ENCODE peak calls at places on chromosomes 11 and 22, in ten cellular contexts. V is Panc1; J is fibroblast of lung; F is CD4-positive, alpha-beta memory T cell; C is naive thymus-derived CD4-positive, alpha-beta T cell; Q is DND-41; T is CD8-positive, alpha-beta T cell; L is H9; Y is cardiac muscle cell; E is left ventricle myocardium inferior. B is an unnamed sample. For H3K27me3, the result is how much of the 10 kb centered on the place peaks cover.

GRCh38 chr22:30332551-30332950 is 5.8 kb upstream of the TBC1D10A start:
- DNase-seq in E (no peak), V (no peak), Y (no peak), F (no peak), C (no peak), J (no peak), Q (no peak), T (no peak), L (no peak), B (no peak)

GRCh38 chr11:57359896-57360690 is 20.9 kb downstream of the PRG3 start:
- DNase-seq in Q (no peak), F (no peak), T (no peak), Y (no peak), J (no peak), L (no peak), E (no peak), C (no peak), V (no peak), B (peak)

GRCh38 chr22:26556904-26557303 is 33.0 kb downstream of the TPST2 start:
- DNase-seq in Q (no peak), E (no peak), L (no peak), Y (no peak), F (no peak), J (no peak), T (no peak), V (no peak), C (no peak), B (no peak)

GRCh38 chr11:77249427-77249826 is 52.1 kb downstream of the GDPD4 start:
- DNase-seq in C (no peak), E (no peak), V (no peak), L (no peak), Q (no peak), Y (no peak), J (peak), T (no peak), F (no peak), B (peak)

GRCh38 chr11:128957204-128957482 is 14.5 kb upstream of the TP53AIP1 start:
- DNase-seq in L (no peak), Q (no peak), F (no peak), J (no peak), C (no peak), Y (no peak), E (no peak), T (no peak), V (no peak), B (no peak)

GRCh38 chr11:128359515-128359914 is 227.8 kb downstream of the ETS1 start:
- DNase-seq in V (no peak), F (no peak), T (no peak), C (no peak), Q (no peak), E (no peak), J (peak), L (no peak), Y (no peak), B (no peak)

GRCh38 chr11:103870821-103871309 is 165.6 kb upstream of the DDI1 start:
- DNase-seq in F (no peak), L (no peak), T (no peak), Q (no peak), Y (no peak), C (no peak), E (peak), J (no peak), V (no peak), B (no peak)

GRCh38 chr11:33772300-33772699 is 2.0 kb downstream of the FBXO3 start:
- DNase-seq in Y (no peak), V (no peak), E (no peak), C (no peak), Q (no peak), F (no peak), L (no peak), J (peak), T (no peak), B (no peak)

GRCh38 chr22:50304528-50305392 is 2.7 kb downstream of the PLXNB2 start:
- DNase-seq in Q (no peak), C (no peak), E (no peak), J (peak), L (no peak), F (no peak), T (no peak), V (no peak), Y (no peak), B (no peak)

GRCh38 chr22:45216133-45217003 is 24.3 kb downstream of the KIAA0930 start:
- DNase-seq in C (no peak), V (no peak), Y (peak), T (no peak), Q (no peak), F (no peak), E (no peak), L (peak), J (peak), B (peak)

GRCh38 chr11:12478743-12479142 is 101.4 kb downstream of the PARVA start:
- DNase-seq in L (no peak), J (peak), V (no peak), Q (no peak), T (no peak), E (no peak), C (no peak), F (no peak), Y (no peak), B (peak)

GRCh38 chr11:64923944-64924909 is at the start of gene PPP2R5B:
- DNase-seq in E (peak), Y (peak), V (peak), J (peak), F (peak), T (peak), C (peak), Q (peak), L (peak), B (peak)

GRCh38 chr11:60208146-60208895 is 25.4 kb upstream of the MS4A6A start:
- DNase-seq in J (no peak), Y (no peak), T (no peak), F (no peak), C (no peak), Q (no peak), L (no peak), V (no peak), E (no peak), B (no peak)

GRCh38 chr22:31039393-31039792 is 41.7 kb upstream of the SMTN start:
- DNase-seq in C (no peak), Q (no peak), L (no peak), J (peak), E (peak), F (no peak), V (no peak), Y (no peak), T (no peak), B (no peak)

GRCh38 chr11:75204685-75205667 is 35.6 kb upstream of the TPBGL start:
- DNase-seq in T (peak), C (peak), E (peak), V (peak), Q (peak), J (peak), F (peak), L (peak), Y (peak), B (peak)

GRCh38 chr11:118882489-118882888 is 1.2 kb upstream of the CXCR5 start:
- DNase-seq in J (no peak), V (no peak), C (no peak), T (no peak), Y (no peak), F (no peak), E (no peak), L (no peak), Q (no peak), B (no peak)

GRCh38 chr11:116513894-116514293 is 258.9 kb downstream of the BUD13 start:
- DNase-seq in L (peak), J (peak), Q (peak), F (no peak), Y (peak), C (no peak), T (no peak), V (no peak), E (peak), B (peak)

GRCh38 chr11:117944554-117944953 is 15.4 kb upstream of the TMPRSS13 start:
- DNase-seq in J (no peak), C (no peak), Q (no peak), Y (no peak), V (no peak), F (no peak), T (no peak), E (no peak), L (no peak), B (no peak)

GRCh38 chr11:10638285-10638684 is 55.3 kb downstream of the IRAG1 start:
- DNase-seq in J (peak), C (no peak), Q (no peak), L (no peak), V (no peak), E (no peak), Y (no peak), F (no peak), T (no peak), B (no peak)

GRCh38 chr11:110948112-110948511 is 235.9 kb upstream of the ARHGAP20 start:
- DNase-seq in L (no peak), F (no peak), J (peak), Y (no peak), C (no peak), T (no peak), V (no peak), E (no peak), Q (no peak), B (no peak)

GRCh38 chr11:128289048-128289447 is 298.3 kb downstream of the ETS1 start:
- DNase-seq in V (no peak), E (no peak), T (no peak), C (no peak), F (no peak), L (no peak), Y (no peak), Q (no peak), J (peak), B (no peak)

GRCh38 chr22:18000441-18001039 is 23.8 kb downstream of the MICAL3 start:
- DNase-seq in E (no peak), Q (peak), C (peak), Y (peak), J (no peak), F (peak), V (no peak), L (no peak), T (peak), B (peak)

GRCh38 chr11:9052316-9052715 is 39.1 kb downstream of the SCUBE2 start:
- DNase-seq in J (no peak), Y (no peak), E (no peak), L (no peak), V (no peak), Q (no peak), T (no peak), F (no peak), C (no peak), B (no peak)

GRCh38 chr22:42368379-42369249 is 63.6 kb downstream of the NFAM1 start:
- DNase-seq in C (peak), E (peak), L (peak), F (peak), Y (no peak), J (no peak), V (no peak), Q (peak), T (peak), B (peak)

GRCh38 chr11:128802358-128802981 is 64.6 kb downstream of the KCNJ1 start:
- DNase-seq in C (no peak), F (no peak), Y (peak), V (peak), E (no peak), J (no peak), T (no peak), Q (no peak), L (peak), B (no peak)

GRCh38 chr11:17293308-17293707 is 16.8 kb downstream of the NUCB2 start:
- DNase-seq in Q (no peak), V (no peak), T (no peak), C (no peak), Y (no peak), J (no peak), F (no peak), L (no peak), E (no peak), B (no peak)

GRCh38 chr11:126357055-126357962 is 1.8 kb downstream of the ST3GAL4 start:
- DNase-seq in Q (no peak), E (peak), F (no peak), C (no peak), J (no peak), T (no peak), Y (no peak), V (no peak), L (no peak), B (no peak)

GRCh38 chr11:108019870-108020540 is 11.3 kb downstream of the CUL5 start:
- DNase-seq in V (no peak), Y (peak), T (no peak), Q (no peak), C (no peak), E (no peak), L (no peak), J (peak), F (no peak), B (peak)
- H3K27me3 ChIP-seq in V (under half), Y (under half), T (under half), Q (under half), C (under half), E (under half), L (under half), J (under half), F (under half), B (under half)

GRCh38 chr22:38947321-38948112 is 9.9 kb upstream of the APOBEC3A start:
- DNase-seq in C (no peak), Y (no peak), T (no peak), L (no peak), V (no peak), Q (no peak), F (no peak), E (no peak), J (no peak), B (no peak)
- H3K27me3 ChIP-seq in C (under half), Y (under half), T (under half), L (under half), V (under half), Q (under half), F (under half), E (half or more), J (under half), B (under half)

DNA sequence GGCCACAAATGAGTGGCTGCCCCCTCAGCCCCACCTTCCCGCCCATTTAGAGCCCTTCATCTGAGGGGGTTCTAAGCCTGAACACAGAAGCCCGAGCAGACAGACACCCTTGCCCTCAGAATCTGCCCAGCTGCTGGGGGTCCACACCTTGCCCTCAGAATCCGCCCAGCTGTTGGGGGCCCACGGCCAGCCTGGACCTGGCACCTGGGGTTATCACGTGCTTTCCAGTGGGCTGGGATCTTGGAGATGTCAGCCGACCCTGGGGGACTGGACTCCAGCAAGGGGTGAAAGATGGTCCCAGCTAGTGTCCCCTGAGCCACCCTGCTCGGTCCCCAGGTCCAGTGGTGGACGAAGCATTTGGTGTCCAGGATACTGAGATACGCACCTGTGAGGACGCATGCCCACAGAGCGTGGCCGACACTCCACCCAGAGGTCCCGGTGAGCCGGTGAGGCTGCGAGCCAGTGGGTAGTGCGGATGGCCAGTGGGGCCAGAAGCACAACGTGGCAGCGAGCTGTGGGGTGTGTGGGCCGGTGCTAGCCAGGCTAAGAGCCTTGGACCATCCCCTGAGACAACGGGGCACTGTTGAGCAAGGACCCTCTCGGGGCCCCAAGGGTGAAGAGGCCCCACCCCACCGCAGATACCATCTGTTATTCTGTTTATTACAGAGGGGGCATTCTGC is 3.1 kb upstream of the CTSD start:
- DNase-seq in Y (no peak), J (no peak), E (no peak), Q (no peak), V (no peak), L (no peak), F (no peak), C (no peak), T (no peak), B (no peak)
- H3K27me3 ChIP-seq in Y (under half), J (under half), E (under half), Q (under half), V (under half), L (under half), F (under half), C (under half), T (under half), B (under half)

GRCh38 chr11:82732734-82733443 is 775 bp downstream of the FAM181B start:
- DNase-seq in V (no peak), Y (peak), J (no peak), F (peak), E (no peak), L (peak), C (no peak), T (peak), Q (no peak), B (no peak)

GRCh38 chr11:82731691-82732277 is 1.9 kb downstream of the FAM181B start:
- DNase-seq in E (no peak), Q (no peak), V (no peak), J (no peak), Y (no peak), C (no peak), T (no peak), L (no peak), F (no peak), B (no peak)

GRCh38 chr11:82732348-82732733 is 1.3 kb downstream of the FAM181B start:
- DNase-seq in C (no peak), Y (no peak), L (peak), Q (no peak), E (no peak), J (no peak), F (no peak), V (no peak), T (no peak), B (no peak)

GRCh38 chr11:82733444-82734119 is at the start of gene FAM181B:
- DNase-seq in J (peak), F (peak), Q (no peak), C (peak), V (no peak), E (peak), T (peak), L (peak), Y (peak), B (no peak)

GRCh38 chr11:82730286-82730685 is 3.4 kb downstream of the FAM181B start:
- DNase-seq in J (no peak), C (no peak), E (no peak), F (no peak), Y (no peak), L (no peak), Q (no peak), V (no peak), T (no peak), B (no peak)
- H3K27me3 ChIP-seq in J (under half), C (under half), E (half or more), F (under half), Y (half or more), L (under half), Q (under half), V (under half), T (under half), B (under half)

GRCh38 chr11:70145841-70146240 is 57.3 kb upstream of the FADD start:
- DNase-seq in T (no peak), L (no peak), C (no peak), E (no peak), V (no peak), Q (no peak), J (no peak), Y (no peak), F (no peak), B (no peak)

GRCh38 chr11:70144262-70144661 is 58.8 kb upstream of the FADD start:
- DNase-seq in C (no peak), Y (no peak), F (no peak), T (no peak), J (no peak), Q (no peak), E (no peak), V (no peak), L (no peak), B (no peak)

GRCh38 chr11:70146309-70146708 is 56.8 kb upstream of the FADD start:
- DNase-seq in J (no peak), C (no peak), L (no peak), Y (no peak), Q (no peak), V (no peak), F (no peak), E (no peak), T (no peak), B (no peak)

GRCh38 chr11:70146895-70147520 is 56.1 kb upstream of the FADD start:
- DNase-seq in J (no peak), V (no peak), C (no peak), Q (no peak), L (no peak), F (no peak), T (no peak), Y (no peak), E (no peak), B (no peak)

GRCh38 chr11:70145025-70145529 is 58.0 kb upstream of the FADD start:
- DNase-seq in Q (no peak), T (no peak), F (no peak), L (no peak), C (no peak), Y (no peak), J (no peak), V (no peak), E (no peak), B (no peak)
- H3K27me3 ChIP-seq in Q (under half), T (under half), F (under half), L (under half), C (under half), Y (under half), J (under half), V (under half), E (half or more), B (under half)

B was measured in SJCRH30.